ENCODE peak calls at places on chromosomes 2 and 18, in nine cellular contexts. One of them, this sample, is unnamed.

GRCh38 chr2:213101686-213102460 is 49.5 kb downstream of the IKZF2 start:
- DNase-seq in choroid plexus epithelial cell: no peak
- DNase-seq in CD8-positive, alpha-beta T cell: no peak
- DNase-seq in uterus: no peak
- DNase-seq in heart left ventricle: no peak
- DNase-seq in activated B cell treated with CpG ODN at 0.5 μM for 24 hours: no peak
- DNase-seq in coronary artery: no peak
- DNase-seq in GM23338: no peak
- DNase-seq in endothelial cell: no peak
- DNase-seq in this sample: no peak

GRCh38 chr18:79923896-79924585 is 27.4 kb downstream of the SLC66A2 start:
- DNase-seq in choroid plexus epithelial cell: no peak
- DNase-seq in CD8-positive, alpha-beta T cell: no peak
- DNase-seq in uterus: peak; percentile 12
- DNase-seq in heart left ventricle: no peak
- DNase-seq in activated B cell treated with CpG ODN at 0.5 μM for 24 hours: no peak
- DNase-seq in coronary artery: peak; percentile 47
- DNase-seq in GM23338: no peak
- DNase-seq in endothelial cell: no peak
- DNase-seq in this sample: no peak

GRCh38 chr2:184920451-184920965 is 322.2 kb downstream of the ZNF804A start:
- DNase-seq in choroid plexus epithelial cell: no peak
- DNase-seq in CD8-positive, alpha-beta T cell: no peak
- DNase-seq in uterus: no peak
- DNase-seq in heart left ventricle: no peak
- DNase-seq in activated B cell treated with CpG ODN at 0.5 μM for 24 hours: no peak
- DNase-seq in coronary artery: no peak
- DNase-seq in GM23338: no peak
- DNase-seq in endothelial cell: no peak
- DNase-seq in this sample: no peak

GRCh38 chr18:10062292-10062940 is 148.6 kb downstream of the VAPA start:
- DNase-seq in choroid plexus epithelial cell: peak; percentile 75
- DNase-seq in CD8-positive, alpha-beta T cell: no peak
- DNase-seq in uterus: no peak
- DNase-seq in heart left ventricle: no peak
- DNase-seq in activated B cell treated with CpG ODN at 0.5 μM for 24 hours: no peak
- DNase-seq in coronary artery: no peak
- DNase-seq in GM23338: no peak
- DNase-seq in endothelial cell: no peak
- DNase-seq in this sample: peak; percentile 23

GRCh38 chr2:98589489-98589888 is 18.8 kb downstream of the COA5 start:
- DNase-seq in choroid plexus epithelial cell: no peak
- DNase-seq in CD8-positive, alpha-beta T cell: no peak
- DNase-seq in uterus: no peak
- DNase-seq in heart left ventricle: no peak
- DNase-seq in activated B cell treated with CpG ODN at 0.5 μM for 24 hours: no peak
- DNase-seq in coronary artery: no peak
- DNase-seq in GM23338: no peak
- DNase-seq in endothelial cell: no peak
- DNase-seq in this sample: no peak

GRCh38 chr2:167140767-167141166 is 252.5 kb downstream of the XIRP2 start:
- DNase-seq in choroid plexus epithelial cell: peak; percentile 99
- DNase-seq in CD8-positive, alpha-beta T cell: no peak
- DNase-seq in uterus: no peak
- DNase-seq in heart left ventricle: peak; percentile 38
- DNase-seq in activated B cell treated with CpG ODN at 0.5 μM for 24 hours: no peak
- DNase-seq in coronary artery: no peak
- DNase-seq in GM23338: no peak
- DNase-seq in endothelial cell: no peak
- DNase-seq in this sample: peak; percentile 99

GRCh38 chr2:145108959-145109710 is 589.2 kb upstream of the ZEB2 start:
- DNase-seq in choroid plexus epithelial cell: no peak
- DNase-seq in CD8-positive, alpha-beta T cell: no peak
- DNase-seq in uterus: no peak
- DNase-seq in heart left ventricle: no peak
- DNase-seq in activated B cell treated with CpG ODN at 0.5 μM for 24 hours: no peak
- DNase-seq in coronary artery: no peak
- DNase-seq in GM23338: no peak
- DNase-seq in endothelial cell: no peak
- DNase-seq in this sample: no peak

GRCh38 chr2:232537499-232537898 is 2.0 kb upstream of the CHRNG start:
- DNase-seq in choroid plexus epithelial cell: no peak
- DNase-seq in CD8-positive, alpha-beta T cell: no peak
- DNase-seq in uterus: no peak
- DNase-seq in heart left ventricle: peak; percentile 44
- DNase-seq in activated B cell treated with CpG ODN at 0.5 μM for 24 hours: no peak
- DNase-seq in coronary artery: no peak
- DNase-seq in GM23338: no peak
- DNase-seq in endothelial cell: no peak
- DNase-seq in this sample: no peak

GRCh38 chr2:208065476-208065875 is 40.1 kb upstream of the PLEKHM3 start:
- DNase-seq in choroid plexus epithelial cell: no peak
- DNase-seq in CD8-positive, alpha-beta T cell: no peak
- DNase-seq in uterus: no peak
- DNase-seq in heart left ventricle: no peak
- DNase-seq in activated B cell treated with CpG ODN at 0.5 μM for 24 hours: no peak
- DNase-seq in coronary artery: no peak
- DNase-seq in GM23338: no peak
- DNase-seq in endothelial cell: no peak
- DNase-seq in this sample: no peak

GRCh38 chr2:74293191-74294065 is 49.8 kb downstream of the SLC4A5 start:
- DNase-seq in choroid plexus epithelial cell: peak; percentile 16
- DNase-seq in CD8-positive, alpha-beta T cell: no peak
- DNase-seq in uterus: no peak
- DNase-seq in heart left ventricle: no peak
- DNase-seq in activated B cell treated with CpG ODN at 0.5 μM for 24 hours: no peak
- DNase-seq in coronary artery: no peak
- DNase-seq in GM23338: no peak
- DNase-seq in endothelial cell: no peak
- DNase-seq in this sample: no peak

GRCh38 chr18:261398-262073 is 6.3 kb downstream of the THOC1 start:
- DNase-seq in choroid plexus epithelial cell: no peak
- DNase-seq in CD8-positive, alpha-beta T cell: no peak
- DNase-seq in uterus: no peak
- DNase-seq in heart left ventricle: no peak
- DNase-seq in activated B cell treated with CpG ODN at 0.5 μM for 24 hours: no peak
- DNase-seq in coronary artery: no peak
- DNase-seq in GM23338: no peak
- DNase-seq in endothelial cell: no peak
- DNase-seq in this sample: peak; percentile 15

GRCh38 chr2:104444392-104444791 is 409.5 kb upstream of the POU3F3 start:
- DNase-seq in choroid plexus epithelial cell: no peak
- DNase-seq in CD8-positive, alpha-beta T cell: no peak
- DNase-seq in uterus: no peak
- DNase-seq in heart left ventricle: no peak
- DNase-seq in activated B cell treated with CpG ODN at 0.5 μM for 24 hours: no peak
- DNase-seq in coronary artery: no peak
- DNase-seq in GM23338: no peak
- DNase-seq in endothelial cell: no peak
- DNase-seq in this sample: no peak

GRCh38 chr2:109702250-109702985 is 88.3 kb downstream of the SOWAHC start:
- DNase-seq in choroid plexus epithelial cell: peak; percentile 92
- DNase-seq in CD8-positive, alpha-beta T cell: no peak
- DNase-seq in uterus: no peak
- DNase-seq in heart left ventricle: no peak
- DNase-seq in activated B cell treated with CpG ODN at 0.5 μM for 24 hours: no peak
- DNase-seq in coronary artery: no peak
- DNase-seq in GM23338: no peak
- DNase-seq in endothelial cell: no peak
- DNase-seq in this sample: peak; percentile 50

GRCh38 chr2:42967959-42968674 is 175.7 kb upstream of the HAAO start:
- DNase-seq in choroid plexus epithelial cell: peak; percentile 84
- DNase-seq in CD8-positive, alpha-beta T cell: no peak
- DNase-seq in uterus: peak; percentile 83
- DNase-seq in heart left ventricle: peak; percentile 74
- DNase-seq in activated B cell treated with CpG ODN at 0.5 μM for 24 hours: no peak
- DNase-seq in coronary artery: peak; percentile 83
- DNase-seq in GM23338: no peak
- DNase-seq in endothelial cell: no peak
- DNase-seq in this sample: peak; percentile 85

GRCh38 chr2:8203354-8203753 is 478.5 kb upstream of the ID2 start:
- DNase-seq in choroid plexus epithelial cell: no peak
- DNase-seq in CD8-positive, alpha-beta T cell: no peak
- DNase-seq in uterus: peak; percentile 46
- DNase-seq in heart left ventricle: no peak
- DNase-seq in activated B cell treated with CpG ODN at 0.5 μM for 24 hours: no peak
- DNase-seq in coronary artery: no peak
- DNase-seq in GM23338: no peak
- DNase-seq in endothelial cell: no peak
- DNase-seq in this sample: no peak

GRCh38 chr2:156563994-156564753 is 128.0 kb downstream of the GPD2 start:
- DNase-seq in choroid plexus epithelial cell: no peak
- DNase-seq in CD8-positive, alpha-beta T cell: no peak
- DNase-seq in uterus: no peak
- DNase-seq in heart left ventricle: no peak
- DNase-seq in activated B cell treated with CpG ODN at 0.5 μM for 24 hours: no peak
- DNase-seq in coronary artery: no peak
- DNase-seq in GM23338: no peak
- DNase-seq in endothelial cell: no peak
- DNase-seq in this sample: no peak

GRCh38 chr2:159961005-159961404 is 101.4 kb downstream of the PLA2R1 start:
- DNase-seq in choroid plexus epithelial cell: peak; percentile 51
- DNase-seq in CD8-positive, alpha-beta T cell: no peak
- DNase-seq in uterus: no peak
- DNase-seq in heart left ventricle: no peak
- DNase-seq in activated B cell treated with CpG ODN at 0.5 μM for 24 hours: no peak
- DNase-seq in coronary artery: no peak
- DNase-seq in GM23338: no peak
- DNase-seq in endothelial cell: no peak
- DNase-seq in this sample: no peak

GRCh38 chr2:149098722-149099121 is 60.2 kb downstream of the LYPD6B start:
- DNase-seq in choroid plexus epithelial cell: no peak
- DNase-seq in CD8-positive, alpha-beta T cell: no peak
- DNase-seq in uterus: no peak
- DNase-seq in heart left ventricle: no peak
- DNase-seq in activated B cell treated with CpG ODN at 0.5 μM for 24 hours: no peak
- DNase-seq in coronary artery: no peak
- DNase-seq in GM23338: no peak
- DNase-seq in endothelial cell: no peak
- DNase-seq in this sample: peak; percentile 64

GRCh38 chr18:48319796-48320638 is 89.2 kb downstream of the ZBTB7C start:
- DNase-seq in choroid plexus epithelial cell: peak; percentile 57
- DNase-seq in CD8-positive, alpha-beta T cell: no peak
- DNase-seq in uterus: no peak
- DNase-seq in heart left ventricle: no peak
- DNase-seq in activated B cell treated with CpG ODN at 0.5 μM for 24 hours: no peak
- DNase-seq in coronary artery: no peak
- DNase-seq in GM23338: no peak
- DNase-seq in endothelial cell: no peak
- DNase-seq in this sample: peak; percentile 38

GRCh38 chr18:32308493-32309120 is 118.8 kb downstream of the MEP1B start:
- DNase-seq in choroid plexus epithelial cell: peak; percentile 94
- DNase-seq in CD8-positive, alpha-beta T cell: no peak
- DNase-seq in uterus: peak; percentile 40
- DNase-seq in heart left ventricle: no peak
- DNase-seq in activated B cell treated with CpG ODN at 0.5 μM for 24 hours: no peak
- DNase-seq in coronary artery: no peak
- DNase-seq in GM23338: no peak
- DNase-seq in endothelial cell: no peak
- DNase-seq in this sample: peak; percentile 48

GRCh38 chr18:22185298-22185697 is 15.9 kb downstream of the GATA6 start:
- DNase-seq in choroid plexus epithelial cell: no peak
- DNase-seq in CD8-positive, alpha-beta T cell: no peak
- DNase-seq in uterus: no peak
- DNase-seq in heart left ventricle: no peak
- DNase-seq in activated B cell treated with CpG ODN at 0.5 μM for 24 hours: no peak
- DNase-seq in coronary artery: peak; percentile 87
- DNase-seq in GM23338: no peak
- DNase-seq in endothelial cell: no peak
- DNase-seq in this sample: no peak
- TF ChIP-seq CTCF in choroid plexus epithelial cell: peak; percentile 29
- TF ChIP-seq CTCF in CD8-positive, alpha-beta T cell: no peak
- TF ChIP-seq CTCF in uterus: peak; percentile 8
- TF ChIP-seq CTCF in heart left ventricle: peak; percentile 52
- TF ChIP-seq CTCF in activated B cell treated with CpG ODN at 0.5 μM for 24 hours: no peak
- TF ChIP-seq CTCF in coronary artery: no peak
- TF ChIP-seq CTCF in GM23338: no peak
- TF ChIP-seq CTCF in endothelial cell: no peak
- TF ChIP-seq CTCF in this sample: peak; percentile 14

GRCh38 chr2:2291500-2292260 is 39.4 kb downstream of the MYT1L start:
- DNase-seq in choroid plexus epithelial cell: peak; percentile 17
- DNase-seq in CD8-positive, alpha-beta T cell: no peak
- DNase-seq in uterus: no peak
- DNase-seq in heart left ventricle: no peak
- DNase-seq in activated B cell treated with CpG ODN at 0.5 μM for 24 hours: no peak
- DNase-seq in coronary artery: no peak
- DNase-seq in GM23338: peak; percentile 83
- DNase-seq in endothelial cell: peak; percentile 58
- DNase-seq in this sample: no peak
- TF ChIP-seq CTCF in choroid plexus epithelial cell: peak; percentile 60
- TF ChIP-seq CTCF in CD8-positive, alpha-beta T cell: no peak
- TF ChIP-seq CTCF in uterus: no peak
- TF ChIP-seq CTCF in heart left ventricle: peak; percentile 66
- TF ChIP-seq CTCF in activated B cell treated with CpG ODN at 0.5 μM for 24 hours: no peak
- TF ChIP-seq CTCF in coronary artery: no peak
- TF ChIP-seq CTCF in GM23338: peak; percentile 57
- TF ChIP-seq CTCF in endothelial cell: peak; percentile 23
- TF ChIP-seq CTCF in this sample: peak; percentile 21

GRCh38 chr18:57446322-57446721 is 11.1 kb downstream of the ONECUT2 start:
- DNase-seq in choroid plexus epithelial cell: peak; percentile 44
- DNase-seq in CD8-positive, alpha-beta T cell: no peak
- DNase-seq in uterus: no peak
- DNase-seq in heart left ventricle: no peak
- DNase-seq in activated B cell treated with CpG ODN at 0.5 μM for 24 hours: no peak
- DNase-seq in coronary artery: no peak
- DNase-seq in GM23338: peak; percentile 70
- DNase-seq in endothelial cell: peak; percentile 69
- DNase-seq in this sample: no peak
- TF ChIP-seq CTCF in choroid plexus epithelial cell: peak; percentile 77
- TF ChIP-seq CTCF in CD8-positive, alpha-beta T cell: no peak
- TF ChIP-seq CTCF in uterus: no peak
- TF ChIP-seq CTCF in heart left ventricle: peak; percentile 49
- TF ChIP-seq CTCF in activated B cell treated with CpG ODN at 0.5 μM for 24 hours: no peak
- TF ChIP-seq CTCF in coronary artery: no peak
- TF ChIP-seq CTCF in GM23338: peak; percentile 65
- TF ChIP-seq CTCF in endothelial cell: peak; percentile 48
- TF ChIP-seq CTCF in this sample: peak; percentile 77

DNA sequence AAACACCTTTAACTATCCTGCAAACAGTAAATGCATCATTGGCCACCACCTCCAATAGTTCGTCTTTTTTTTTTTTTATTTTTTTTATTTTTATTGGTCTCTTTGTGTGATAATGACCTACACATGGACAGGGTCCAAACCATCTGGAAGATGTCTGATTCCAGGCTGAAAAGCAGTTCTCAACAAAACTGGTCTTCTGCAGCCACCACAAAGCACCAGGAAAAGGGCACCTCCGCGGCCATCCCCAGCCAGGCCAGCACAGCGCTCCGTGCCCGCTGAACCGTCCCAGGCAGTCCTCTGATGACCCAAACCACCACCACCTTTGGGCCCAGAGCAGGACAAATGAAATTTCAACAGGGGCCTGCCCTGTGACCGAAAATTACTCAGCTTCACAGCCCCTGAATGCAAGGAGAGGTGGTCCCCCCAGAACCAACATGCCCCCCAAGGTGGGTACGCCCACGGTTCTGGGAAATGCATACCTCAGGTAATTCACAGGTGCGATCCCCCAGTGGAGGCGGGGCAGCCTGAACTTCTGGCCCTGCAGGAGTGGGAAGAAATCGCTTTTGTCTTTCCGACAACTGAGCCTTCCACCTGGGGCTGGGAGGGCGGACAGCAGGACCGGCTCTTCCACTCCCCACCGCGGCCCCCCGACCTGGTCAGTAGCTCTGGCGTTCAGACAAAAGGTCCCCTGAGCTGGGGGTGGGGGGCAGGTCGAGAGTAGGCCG is 1.6 kb downstream of the ARL4C start:
- DNase-seq in choroid plexus epithelial cell: peak; percentile 38
- DNase-seq in CD8-positive, alpha-beta T cell: no peak
- DNase-seq in uterus: no peak
- DNase-seq in heart left ventricle: no peak
- DNase-seq in activated B cell treated with CpG ODN at 0.5 μM for 24 hours: no peak
- DNase-seq in coronary artery: no peak
- DNase-seq in GM23338: peak; percentile 73
- DNase-seq in endothelial cell: no peak
- DNase-seq in this sample: no peak
- TF ChIP-seq CTCF in choroid plexus epithelial cell: no peak
- TF ChIP-seq CTCF in CD8-positive, alpha-beta T cell: no peak
- TF ChIP-seq CTCF in uterus: no peak
- TF ChIP-seq CTCF in heart left ventricle: no peak
- TF ChIP-seq CTCF in activated B cell treated with CpG ODN at 0.5 μM for 24 hours: no peak
- TF ChIP-seq CTCF in coronary artery: no peak
- TF ChIP-seq CTCF in GM23338: no peak
- TF ChIP-seq CTCF in endothelial cell: no peak
- TF ChIP-seq CTCF in this sample: no peak